ENCODE peak calls at places on chromosomes 3 and 15, in ten cellular contexts. One of them, this sample, is unnamed.
A peak's percentile ranks its signal among the peaks of the same experiment; 100 is the strongest.

GRCh38 chr3:173747427-173747826 is 349.9 kb downstream of the NLGN1 start:
- DNase-seq in GM13976: no peak
- DNase-seq in right lobe of liver: no peak
- DNase-seq in nephron progenitor cell: no peak
- DNase-seq in dorsolateral prefrontal cortex: no peak
- DNase-seq in brain microvascular endothelial cell: no peak
- DNase-seq in uterus: no peak
- DNase-seq in A549: no peak
- DNase-seq in epithelial cell of esophagus: peak; percentile 55
- DNase-seq in HL-60: no peak
- DNase-seq in this sample: no peak

GRCh38 chr15:52778457-52778856 is 11.7 kb downstream of the ONECUT1 start:
- DNase-seq in GM13976: no peak
- DNase-seq in right lobe of liver: no peak
- DNase-seq in nephron progenitor cell: no peak
- DNase-seq in dorsolateral prefrontal cortex: no peak
- DNase-seq in brain microvascular endothelial cell: no peak
- DNase-seq in uterus: no peak
- DNase-seq in A549: no peak
- DNase-seq in epithelial cell of esophagus: no peak
- DNase-seq in HL-60: no peak
- DNase-seq in this sample: no peak

GRCh38 chr3:47016086-47016933 is 36.8 kb downstream of the NBEAL2 start:
- DNase-seq in GM13976: no peak
- DNase-seq in right lobe of liver: no peak
- DNase-seq in nephron progenitor cell: no peak
- DNase-seq in dorsolateral prefrontal cortex: no peak
- DNase-seq in brain microvascular endothelial cell: no peak
- DNase-seq in uterus: no peak
- DNase-seq in A549: no peak
- DNase-seq in epithelial cell of esophagus: no peak
- DNase-seq in HL-60: no peak
- DNase-seq in this sample: no peak

GRCh38 chr3:120642368-120642948 is 39.6 kb downstream of the HGD start:
- DNase-seq in GM13976: no peak
- DNase-seq in right lobe of liver: no peak
- DNase-seq in nephron progenitor cell: no peak
- DNase-seq in dorsolateral prefrontal cortex: no peak
- DNase-seq in brain microvascular endothelial cell: peak; percentile 75
- DNase-seq in uterus: no peak
- DNase-seq in A549: no peak
- DNase-seq in epithelial cell of esophagus: no peak
- DNase-seq in HL-60: peak; percentile 69
- DNase-seq in this sample: no peak

GRCh38 chr3:11539677-11540076 is 104.0 kb downstream of the VGLL4 start:
- DNase-seq in GM13976: no peak
- DNase-seq in right lobe of liver: no peak
- DNase-seq in nephron progenitor cell: no peak
- DNase-seq in dorsolateral prefrontal cortex: no peak
- DNase-seq in brain microvascular endothelial cell: no peak
- DNase-seq in uterus: no peak
- DNase-seq in A549: no peak
- DNase-seq in epithelial cell of esophagus: no peak
- DNase-seq in HL-60: no peak
- DNase-seq in this sample: no peak

GRCh38 chr3:188772886-188773285 is 398.9 kb upstream of the TPRG1 start:
- DNase-seq in GM13976: no peak
- DNase-seq in right lobe of liver: no peak
- DNase-seq in nephron progenitor cell: no peak
- DNase-seq in dorsolateral prefrontal cortex: no peak
- DNase-seq in brain microvascular endothelial cell: peak; percentile 73
- DNase-seq in uterus: no peak
- DNase-seq in A549: peak; percentile 9
- DNase-seq in epithelial cell of esophagus: no peak
- DNase-seq in HL-60: no peak
- DNase-seq in this sample: no peak

GRCh38 chr15:25501828-25502446 is 63.1 kb upstream of the UBE3A start:
- DNase-seq in GM13976: no peak
- DNase-seq in right lobe of liver: no peak
- DNase-seq in nephron progenitor cell: no peak
- DNase-seq in dorsolateral prefrontal cortex: no peak
- DNase-seq in brain microvascular endothelial cell: peak; percentile 12
- DNase-seq in uterus: no peak
- DNase-seq in A549: no peak
- DNase-seq in epithelial cell of esophagus: peak; percentile 52
- DNase-seq in HL-60: no peak
- DNase-seq in this sample: no peak

GRCh38 chr3:144351968-144352367 is 380.3 kb downstream of the DIPK2A start:
- DNase-seq in GM13976: no peak
- DNase-seq in right lobe of liver: no peak
- DNase-seq in nephron progenitor cell: no peak
- DNase-seq in dorsolateral prefrontal cortex: no peak
- DNase-seq in brain microvascular endothelial cell: no peak
- DNase-seq in uterus: no peak
- DNase-seq in A549: no peak
- DNase-seq in epithelial cell of esophagus: no peak
- DNase-seq in HL-60: peak; percentile 49
- DNase-seq in this sample: no peak

GRCh38 chr15:50884583-50884982 is 23.9 kb upstream of the AP4E1 start:
- DNase-seq in GM13976: no peak
- DNase-seq in right lobe of liver: no peak
- DNase-seq in nephron progenitor cell: no peak
- DNase-seq in dorsolateral prefrontal cortex: no peak
- DNase-seq in brain microvascular endothelial cell: peak; percentile 25
- DNase-seq in uterus: no peak
- DNase-seq in A549: no peak
- DNase-seq in epithelial cell of esophagus: peak; percentile 92
- DNase-seq in HL-60: no peak
- DNase-seq in this sample: no peak

GRCh38 chr15:68310178-68310810 is 32.7 kb downstream of the FEM1B start:
- DNase-seq in GM13976: peak; percentile 10
- DNase-seq in right lobe of liver: peak; percentile 80
- DNase-seq in nephron progenitor cell: no peak
- DNase-seq in dorsolateral prefrontal cortex: peak; percentile 31
- DNase-seq in brain microvascular endothelial cell: no peak
- DNase-seq in uterus: peak; percentile 17
- DNase-seq in A549: no peak
- DNase-seq in epithelial cell of esophagus: no peak
- DNase-seq in HL-60: no peak
- DNase-seq in this sample: peak; percentile 72

GRCh38 chr3:160129459-160130061 is 95.7 kb upstream of the C3orf80 start:
- DNase-seq in GM13976: no peak
- DNase-seq in right lobe of liver: no peak
- DNase-seq in nephron progenitor cell: no peak
- DNase-seq in dorsolateral prefrontal cortex: no peak
- DNase-seq in brain microvascular endothelial cell: peak; percentile 93
- DNase-seq in uterus: no peak
- DNase-seq in A549: peak; percentile 38
- DNase-seq in epithelial cell of esophagus: peak; percentile 92
- DNase-seq in HL-60: peak; percentile 46
- DNase-seq in this sample: no peak

GRCh38 chr3:120497813-120498212 is 47.0 kb upstream of the FSTL1 start:
- DNase-seq in GM13976: no peak
- DNase-seq in right lobe of liver: no peak
- DNase-seq in nephron progenitor cell: no peak
- DNase-seq in dorsolateral prefrontal cortex: no peak
- DNase-seq in brain microvascular endothelial cell: no peak
- DNase-seq in uterus: no peak
- DNase-seq in A549: no peak
- DNase-seq in epithelial cell of esophagus: no peak
- DNase-seq in HL-60: no peak
- DNase-seq in this sample: no peak

GRCh38 chr15:29034593-29035364 is 149.0 kb downstream of the APBA2 start:
- DNase-seq in GM13976: no peak
- DNase-seq in right lobe of liver: no peak
- DNase-seq in nephron progenitor cell: no peak
- DNase-seq in dorsolateral prefrontal cortex: no peak
- DNase-seq in brain microvascular endothelial cell: no peak
- DNase-seq in uterus: no peak
- DNase-seq in A549: no peak
- DNase-seq in epithelial cell of esophagus: no peak
- DNase-seq in HL-60: no peak
- DNase-seq in this sample: no peak

GRCh38 chr15:71275098-71275497 is 159.8 kb downstream of the THSD4 start:
- DNase-seq in GM13976: no peak
- DNase-seq in right lobe of liver: no peak
- DNase-seq in nephron progenitor cell: no peak
- DNase-seq in dorsolateral prefrontal cortex: no peak
- DNase-seq in brain microvascular endothelial cell: peak; percentile 78
- DNase-seq in uterus: no peak
- DNase-seq in A549: no peak
- DNase-seq in epithelial cell of esophagus: peak; percentile 84
- DNase-seq in HL-60: no peak
- DNase-seq in this sample: no peak

GRCh38 chr3:56754753-56755365 is 46.9 kb downstream of the ARHGEF3 start:
- DNase-seq in GM13976: peak; percentile 50
- DNase-seq in right lobe of liver: no peak
- DNase-seq in nephron progenitor cell: peak; percentile 26
- DNase-seq in dorsolateral prefrontal cortex: no peak
- DNase-seq in brain microvascular endothelial cell: no peak
- DNase-seq in uterus: no peak
- DNase-seq in A549: no peak
- DNase-seq in epithelial cell of esophagus: no peak
- DNase-seq in HL-60: no peak
- DNase-seq in this sample: peak; percentile 32

GRCh38 chr3:133492159-133492860 is 81.2 kb upstream of the CDV3 start:
- DNase-seq in GM13976: no peak
- DNase-seq in right lobe of liver: no peak
- DNase-seq in nephron progenitor cell: no peak
- DNase-seq in dorsolateral prefrontal cortex: no peak
- DNase-seq in brain microvascular endothelial cell: no peak
- DNase-seq in uterus: no peak
- DNase-seq in A549: no peak
- DNase-seq in epithelial cell of esophagus: no peak
- DNase-seq in HL-60: no peak
- DNase-seq in this sample: no peak

GRCh38 chr15:29113336-29114276 is 156.0 kb downstream of the NSMCE3 start:
- DNase-seq in GM13976: no peak
- DNase-seq in right lobe of liver: no peak
- DNase-seq in nephron progenitor cell: no peak
- DNase-seq in dorsolateral prefrontal cortex: no peak
- DNase-seq in brain microvascular endothelial cell: no peak
- DNase-seq in uterus: no peak
- DNase-seq in A549: no peak
- DNase-seq in epithelial cell of esophagus: no peak
- DNase-seq in HL-60: no peak
- DNase-seq in this sample: no peak

GRCh38 chr3:14343338-14344112 is 58.9 kb upstream of the SLC6A6 start:
- DNase-seq in GM13976: no peak
- DNase-seq in right lobe of liver: no peak
- DNase-seq in nephron progenitor cell: no peak
- DNase-seq in dorsolateral prefrontal cortex: no peak
- DNase-seq in brain microvascular endothelial cell: no peak
- DNase-seq in uterus: no peak
- DNase-seq in A549: no peak
- DNase-seq in epithelial cell of esophagus: no peak
- DNase-seq in HL-60: no peak
- DNase-seq in this sample: no peak
- TF ChIP-seq CTCF in GM13976: no peak
- TF ChIP-seq CTCF in right lobe of liver: no peak
- TF ChIP-seq CTCF in nephron progenitor cell: no peak
- TF ChIP-seq CTCF in dorsolateral prefrontal cortex: no peak
- TF ChIP-seq CTCF in brain microvascular endothelial cell: no peak
- TF ChIP-seq CTCF in uterus: no peak
- TF ChIP-seq CTCF in A549: no peak
- TF ChIP-seq CTCF in epithelial cell of esophagus: no peak
- TF ChIP-seq CTCF in HL-60: no peak
- TF ChIP-seq CTCF in this sample: no peak

DNA sequence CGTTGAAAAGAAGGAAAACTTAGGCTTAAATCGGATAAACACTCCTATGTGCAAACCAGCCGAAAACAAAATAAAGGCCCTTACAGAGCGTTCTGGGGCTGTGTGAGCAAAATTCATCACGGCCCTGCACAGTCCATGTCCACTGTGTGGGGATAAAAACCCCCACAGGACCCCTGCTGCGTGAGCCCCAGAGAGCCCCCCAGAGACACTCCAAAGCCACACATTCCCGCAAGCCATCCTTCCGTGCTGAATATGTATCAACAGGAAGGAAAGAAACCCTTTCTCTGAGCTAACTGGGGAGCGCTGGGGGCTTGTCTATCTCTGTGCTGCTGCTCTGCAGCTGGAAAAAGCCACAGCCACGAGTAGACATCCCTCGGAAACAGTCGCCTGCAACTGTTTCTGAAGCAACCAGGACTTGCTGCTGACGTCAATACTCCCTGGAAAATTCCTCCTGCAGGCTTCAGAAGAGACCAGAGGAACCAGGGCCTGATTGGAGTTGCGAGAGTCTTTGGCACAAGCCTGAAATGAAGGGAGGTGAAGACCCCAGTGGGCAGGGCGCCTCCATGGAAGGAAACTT is 72.6 kb downstream of the NUP210 start:
- DNase-seq in GM13976: no peak
- DNase-seq in right lobe of liver: no peak
- DNase-seq in nephron progenitor cell: no peak
- DNase-seq in dorsolateral prefrontal cortex: peak; percentile 54
- DNase-seq in brain microvascular endothelial cell: peak; percentile 53
- DNase-seq in uterus: no peak
- DNase-seq in A549: no peak
- DNase-seq in epithelial cell of esophagus: no peak
- DNase-seq in HL-60: no peak
- DNase-seq in this sample: no peak
- TF ChIP-seq CTCF in GM13976: no peak
- TF ChIP-seq CTCF in right lobe of liver: no peak
- TF ChIP-seq CTCF in nephron progenitor cell: no peak
- TF ChIP-seq CTCF in dorsolateral prefrontal cortex: no peak
- TF ChIP-seq CTCF in brain microvascular endothelial cell: no peak
- TF ChIP-seq CTCF in uterus: no peak
- TF ChIP-seq CTCF in A549: no peak
- TF ChIP-seq CTCF in epithelial cell of esophagus: no peak
- TF ChIP-seq CTCF in HL-60: no peak
- TF ChIP-seq CTCF in this sample: no peak

DNA sequence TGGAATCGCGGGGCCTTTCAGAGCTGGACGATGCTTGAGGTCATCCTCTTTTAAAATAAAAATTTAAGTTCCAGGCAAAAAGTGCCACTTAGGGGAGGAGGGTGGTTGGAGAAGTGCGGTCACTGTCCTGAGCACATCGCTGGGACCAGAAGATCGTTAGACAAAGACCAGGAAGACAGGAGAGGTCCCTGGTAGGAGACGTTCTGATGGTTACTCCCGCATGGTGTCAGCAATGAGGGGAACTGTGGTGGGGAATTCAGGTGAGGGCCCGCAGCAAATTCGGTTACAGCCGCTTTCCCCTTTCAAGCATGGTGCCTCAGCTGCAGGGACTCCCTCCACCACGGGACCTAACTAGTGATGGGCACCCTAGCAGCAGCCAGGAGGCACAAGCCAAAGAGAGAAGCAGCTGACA is 1.0 kb upstream of the ISY1 start:
- DNase-seq in GM13976: peak; percentile 43
- DNase-seq in right lobe of liver: no peak
- DNase-seq in nephron progenitor cell: peak; percentile 13
- DNase-seq in dorsolateral prefrontal cortex: no peak
- DNase-seq in brain microvascular endothelial cell: no peak
- DNase-seq in uterus: no peak
- DNase-seq in A549: peak; percentile 40
- DNase-seq in epithelial cell of esophagus: peak; percentile 38
- DNase-seq in HL-60: peak; percentile 51
- DNase-seq in this sample: no peak
- TF ChIP-seq CTCF in GM13976: no peak
- TF ChIP-seq CTCF in right lobe of liver: no peak
- TF ChIP-seq CTCF in nephron progenitor cell: peak; percentile 4
- TF ChIP-seq CTCF in dorsolateral prefrontal cortex: no peak
- TF ChIP-seq CTCF in brain microvascular endothelial cell: peak; percentile 14
- TF ChIP-seq CTCF in uterus: no peak
- TF ChIP-seq CTCF in A549: no peak
- TF ChIP-seq CTCF in epithelial cell of esophagus: no peak
- TF ChIP-seq CTCF in HL-60: no peak
- TF ChIP-seq CTCF in this sample: no peak

GRCh38 chr3:186261638-186262037 is 100.4 kb downstream of the DGKG start:
- DNase-seq in GM13976: peak; percentile 44
- DNase-seq in right lobe of liver: no peak
- DNase-seq in nephron progenitor cell: no peak
- DNase-seq in dorsolateral prefrontal cortex: no peak
- DNase-seq in brain microvascular endothelial cell: no peak
- DNase-seq in uterus: no peak
- DNase-seq in A549: no peak
- DNase-seq in epithelial cell of esophagus: no peak
- DNase-seq in HL-60: no peak
- DNase-seq in this sample: no peak
- TF ChIP-seq CTCF in GM13976: peak; percentile 25
- TF ChIP-seq CTCF in right lobe of liver: peak; percentile 19
- TF ChIP-seq CTCF in nephron progenitor cell: peak; percentile 35
- TF ChIP-seq CTCF in dorsolateral prefrontal cortex: no peak
- TF ChIP-seq CTCF in brain microvascular endothelial cell: peak; percentile 45
- TF ChIP-seq CTCF in uterus: no peak
- TF ChIP-seq CTCF in A549: peak; percentile 22
- TF ChIP-seq CTCF in epithelial cell of esophagus: no peak
- TF ChIP-seq CTCF in HL-60: no peak
- TF ChIP-seq CTCF in this sample: no peak

This sample was measured in ovary.